ENCODE peak calls at places on chromosomes 3 and 15, in four cellular contexts. N is IMR-90, Y is H1, X is neuronal stem cell. M is an unnamed sample.

GRCh38 chr15:65393091-65393490 is 15.3 kb upstream of the IGDCC3 start:
- DNase-seq in Y (no peak), N (no peak), X (no peak), M (no peak)

GRCh38 chr3:12187448-12188327 is 29.0 kb upstream of the TIMP4 start:
- DNase-seq in N (peak; percentile 71), X (no peak), Y (no peak), M (peak; percentile 57)

GRCh38 chr3:168040624-168041208 is 55.0 kb downstream of the GOLIM4 start:
- DNase-seq in Y (no peak), X (no peak), N (peak; percentile 74), M (peak; percentile 77)

GRCh38 chr15:63195257-63196023 is 6.0 kb downstream of the RAB8B start:
- DNase-seq in X (no peak), N (no peak), Y (no peak), M (no peak)

GRCh38 chr15:90837052-90837621 is 31.3 kb upstream of the FURIN start:
- DNase-seq in N (no peak), Y (no peak), X (no peak), M (peak; percentile 54)

GRCh38 chr3:10437995-10438901 is 67.1 kb downstream of the ATP2B2 start:
- DNase-seq in Y (no peak), X (no peak), N (peak; percentile 96), M (peak; percentile 90)

GRCh38 chr3:136804813-136805212 is 14.1 kb upstream of the SLC35G2 start:
- DNase-seq in N (no peak), Y (no peak), X (no peak), M (no peak)

GRCh38 chr15:32844118-32844711 is 126.4 kb downstream of the GREM1 start:
- DNase-seq in X (no peak), Y (no peak), N (peak; percentile 70), M (peak; percentile 55)

GRCh38 chr3:185778821-185779220 is 46.0 kb downstream of the IGF2BP2 start:
- DNase-seq in Y (no peak), N (no peak), X (no peak), M (no peak)

DNA sequence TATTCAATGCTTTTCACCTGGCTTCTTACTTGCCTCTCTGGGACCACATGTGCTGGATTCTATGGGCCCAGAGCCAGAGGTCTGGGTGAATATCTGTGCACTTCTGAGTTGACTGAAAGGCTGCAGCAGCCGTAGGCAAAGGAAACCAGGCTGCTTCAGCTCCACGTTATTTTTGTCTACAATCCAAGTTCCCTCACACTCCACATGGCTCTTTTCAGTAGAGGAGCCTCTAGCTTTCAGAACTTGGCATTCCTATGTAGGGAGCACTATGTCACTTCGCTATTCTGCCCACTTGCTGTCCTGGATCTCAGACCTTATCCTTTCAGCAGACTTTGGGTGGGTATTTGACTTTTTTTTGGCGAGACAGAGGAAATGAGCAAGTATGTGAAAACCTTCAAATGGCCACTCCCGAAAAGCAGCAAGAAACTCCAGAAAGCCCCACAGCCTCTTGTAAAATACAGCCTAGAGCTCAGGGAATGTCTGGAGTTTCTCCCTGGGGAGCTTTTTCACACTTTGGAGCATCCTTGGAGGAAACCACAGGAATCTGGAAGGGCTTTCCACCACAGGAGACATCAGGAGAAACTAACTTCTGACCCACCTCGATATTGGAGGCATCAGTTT is 80.9 kb downstream of the DUT start:
- DNase-seq in X (no peak), Y (no peak), N (no peak), M (peak; percentile 65)
- H4K91ac ChIP-seq in X (no peak overlapping the region), Y (no peak overlapping the region), N (no peak overlapping the region), M (no peak overlapping the region)

DNA sequence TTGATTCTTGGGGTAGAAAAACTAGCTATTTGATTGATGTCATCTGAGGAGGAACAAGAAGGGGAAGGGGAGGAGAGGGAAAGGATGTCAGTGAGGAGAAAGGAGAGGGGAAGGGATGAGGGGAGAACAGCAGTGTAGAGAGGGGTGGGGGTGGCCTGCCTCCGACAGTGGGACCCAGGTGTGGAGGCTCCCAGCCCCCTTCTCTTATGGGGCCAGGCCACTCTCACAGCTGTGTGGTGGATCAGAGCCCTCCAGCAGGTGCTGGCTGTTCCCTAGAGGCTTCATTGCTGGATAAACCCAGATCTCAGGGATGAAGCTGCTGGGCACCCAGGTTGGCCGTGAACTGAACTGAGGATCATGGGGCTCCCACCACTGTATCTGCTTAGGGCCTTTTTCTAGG is 264.5 kb downstream of the CHST2 start:
- DNase-seq in N (no peak), Y (no peak), X (no peak), M (no peak)
- H3K14ac ChIP-seq in N (no peak overlapping the region), Y (no peak overlapping the region), X (no peak overlapping the region), M (no peak overlapping the region)

DNA sequence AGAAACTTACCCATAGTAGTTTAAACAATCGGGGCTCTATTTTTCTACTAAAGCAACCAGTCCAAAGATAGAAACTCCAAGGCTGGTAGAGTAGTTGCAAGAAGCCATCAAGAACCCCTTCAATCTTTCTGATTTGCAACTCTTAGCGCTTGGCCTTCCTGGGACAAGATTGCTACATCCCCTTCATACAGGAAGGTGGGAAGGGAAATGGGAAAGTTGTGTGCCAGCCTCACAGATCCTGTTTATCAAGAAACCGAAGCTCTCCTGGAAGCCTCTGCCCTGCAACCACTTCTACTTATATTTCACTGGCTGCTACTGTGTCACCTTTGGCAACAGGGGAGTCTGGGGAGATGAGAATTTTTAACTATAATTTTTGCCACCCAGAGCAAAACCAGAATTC is 46.2 kb downstream of the OSBPL10 start:
- DNase-seq in X (no peak), Y (no peak), N (no peak), M (no peak)
- H3K4me3 ChIP-seq in X (no peak overlapping the region), Y (no peak overlapping the region), N (no peak overlapping the region), M (no peak overlapping the region)

DNA sequence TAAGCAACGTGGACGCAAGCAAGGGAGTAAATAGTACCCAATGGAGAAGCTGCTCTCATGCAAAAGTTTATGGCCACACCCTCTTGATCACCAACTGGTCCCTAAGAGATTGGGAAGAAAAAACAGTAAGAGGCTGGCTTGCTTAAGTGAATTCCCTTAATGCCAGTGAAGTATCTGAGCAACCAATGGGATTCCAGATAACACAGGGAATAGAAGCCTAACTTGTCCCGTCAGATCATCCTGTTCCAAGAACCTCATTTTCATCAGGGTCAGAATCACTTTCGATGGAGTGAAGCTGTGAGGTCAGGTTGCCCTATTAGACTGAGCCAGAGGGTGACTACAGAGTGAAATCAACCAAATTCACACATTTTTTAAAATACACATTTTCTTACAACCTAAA is 104.3 kb downstream of the CD47 start:
- DNase-seq in X (no peak), N (no peak), Y (no peak), M (peak; percentile 32)
- H4K91ac ChIP-seq in X (no peak overlapping the region), N (no peak overlapping the region), Y (no peak overlapping the region), M (no peak overlapping the region)

DNA sequence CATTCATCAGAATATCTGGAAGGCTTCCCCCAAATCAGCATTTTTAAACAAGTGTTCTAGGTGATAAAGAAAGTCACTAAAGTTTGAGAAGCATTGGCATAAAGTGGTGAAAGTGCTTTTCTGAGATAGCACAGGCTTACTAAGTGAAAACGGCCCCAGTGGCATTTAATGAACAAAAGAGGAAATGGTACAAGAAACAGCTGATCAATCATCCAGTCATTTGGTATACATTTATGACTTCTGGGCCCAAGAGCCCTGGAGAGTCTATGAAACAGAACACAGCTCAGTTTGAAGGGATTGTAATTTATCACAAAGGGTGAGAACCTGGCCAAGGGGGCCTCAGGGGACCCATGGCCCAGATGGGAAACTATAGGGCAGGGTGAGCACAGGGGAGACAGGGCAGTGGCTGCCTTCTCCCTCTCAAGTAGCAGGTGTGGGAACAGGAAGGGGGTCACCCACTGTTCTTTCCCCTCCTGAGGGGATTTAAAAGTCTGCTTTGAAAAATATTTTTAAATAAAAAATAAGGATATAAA is 265.5 kb upstream of the ROPN1 start:
- DNase-seq in N (no peak), Y (no peak), X (no peak), M (no peak)
- H3K14ac ChIP-seq in N (no peak overlapping the region), Y (no peak overlapping the region), X (no peak overlapping the region), M (no peak overlapping the region)

GRCh38 chr15:79089890-79090486 is 592 bp downstream of the RASGRF1 start:
- DNase-seq in X (peak; percentile 15), Y (peak; percentile 69), N (no peak), M (peak; percentile 10)
- H3K4me3 ChIP-seq in X (no peak overlapping the region), Y (peak overlapping the region; percentile 60), N (no peak overlapping the region), M (no peak overlapping the region)

DNA sequence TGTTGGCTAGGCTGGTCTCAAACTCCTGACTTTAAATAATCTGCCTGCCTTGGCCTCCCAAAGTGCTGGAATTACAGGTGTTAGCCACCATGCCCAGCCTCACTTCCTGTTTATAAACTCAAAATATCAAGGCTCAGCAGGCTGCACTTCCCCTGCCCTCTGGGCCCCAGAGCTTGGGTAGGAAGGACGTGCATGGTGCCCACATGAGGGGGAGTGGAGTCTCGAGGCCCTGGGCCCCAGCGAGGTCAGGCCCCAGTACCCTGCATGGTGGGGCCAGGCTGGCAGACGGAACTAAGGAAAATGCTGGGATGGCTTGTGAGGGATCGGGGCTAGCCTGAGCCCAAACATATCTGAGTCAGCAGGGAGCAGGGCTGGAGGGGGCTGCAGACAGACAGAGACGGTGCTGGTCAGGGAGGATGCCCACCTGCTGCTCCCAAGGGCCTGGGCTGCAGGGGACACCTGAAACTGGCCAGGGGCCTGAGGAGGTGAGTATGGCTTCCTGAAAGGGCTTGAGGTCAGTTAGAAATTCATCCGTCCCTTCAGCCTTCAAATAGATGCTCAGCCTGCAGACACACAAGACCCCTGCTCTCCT is 5.1 kb downstream of the SPTBN5 start:
- DNase-seq in Y (no peak), N (no peak), X (no peak), M (no peak)
- H4K91ac ChIP-seq in Y (no peak overlapping the region), N (no peak overlapping the region), X (no peak overlapping the region), M (no peak overlapping the region)

GRCh38 chr15:74384566-74385441 is 17.4 kb upstream of the CYP11A1 start:
- DNase-seq in X (no peak), Y (no peak), N (no peak), M (no peak)

GRCh38 chr15:74387141-74387541 is 19.7 kb upstream of the CYP11A1 start:
- DNase-seq in Y (no peak), N (no peak), X (no peak), M (no peak)

GRCh38 chr15:74386496-74387140 is 19.2 kb upstream of the CYP11A1 start:
- DNase-seq in X (no peak), N (no peak), Y (no peak), M (no peak)

GRCh38 chr15:74383695-74384565 is 16.5 kb upstream of the CYP11A1 start:
- DNase-seq in X (no peak), Y (no peak), N (peak; percentile 84), M (no peak)

DNA sequence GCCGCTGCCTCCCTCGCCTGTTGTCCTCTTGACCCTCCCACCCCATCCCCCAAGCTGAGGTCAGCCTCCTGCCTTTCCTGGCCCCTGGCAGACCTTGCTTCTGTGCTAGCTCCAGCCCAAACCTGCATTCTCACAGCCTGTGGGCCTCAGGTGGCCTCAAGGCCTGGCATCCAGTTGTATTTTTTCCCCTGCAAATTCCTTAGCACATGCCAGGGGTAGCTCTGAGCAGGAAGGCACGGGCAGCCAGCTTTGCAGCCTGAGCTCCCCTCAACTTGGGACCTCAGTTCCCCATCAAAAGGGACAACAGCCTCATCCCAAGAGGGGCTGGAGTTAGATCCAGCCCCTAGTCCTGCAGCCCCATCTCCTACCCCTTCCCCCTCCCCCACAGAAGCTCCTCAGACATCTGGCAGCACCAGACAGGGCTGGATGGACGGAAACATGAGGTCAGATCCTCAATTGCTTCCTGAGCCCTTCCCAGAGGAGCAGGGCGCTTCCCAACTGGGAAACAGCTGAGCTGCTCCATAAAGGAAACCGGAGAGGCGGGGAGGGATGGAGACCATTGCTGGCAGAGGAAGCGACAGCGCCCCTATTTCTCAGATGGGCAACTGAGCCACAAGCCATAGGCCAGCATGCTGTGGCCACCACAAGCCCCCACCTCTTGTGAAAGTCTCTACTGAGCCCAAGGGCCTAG is 18.1 kb upstream of the CYP11A1 start:
- DNase-seq in Y (no peak), X (no peak), N (no peak), M (no peak)
- H3K14ac ChIP-seq in Y (no peak overlapping the region), X (peak overlapping the region; percentile 32), N (no peak overlapping the region), M (no peak overlapping the region)